ENCODE peak calls at places on chromosomes 12 and 14, in seven cellular contexts. Z is SK-N-SH, T is RWPE1, N is mammary epithelial cell, W is mesenchymal stem cell, F is upper lobe of left lung, V is upper lobe of right lung. Y is an unnamed sample.

GRCh38 chr14:89344871-89345270 is 72.2 kb downstream of the FOXN3 start:
- DNase-seq in Z (no peak), T (no peak), N (no peak), W (no peak), F (no peak), V (no peak), Y (no peak)

GRCh38 chr14:104369208-104369607 is 210.4 kb upstream of the C14orf180 start:
- DNase-seq in Z (no peak), T (no peak), N (no peak), W (no peak), F (no peak), V (no peak), Y (no peak)

GRCh38 chr12:6843118-6843902 is 2.6 kb downstream of the GNB3 start:
- DNase-seq in Z (peak), T (no peak), N (no peak), W (no peak), F (no peak), V (no peak), Y (no peak)

GRCh38 chr14:52351191-52351560 is 37.1 kb downstream of the PTGER2 start:
- DNase-seq in Z (no peak), T (no peak), N (no peak), W (peak), F (no peak), V (no peak), Y (no peak)

GRCh38 chr12:19288603-19289244 is 150.6 kb upstream of the AEBP2 start:
- DNase-seq in Z (peak), T (peak), N (peak), W (peak), F (no peak), V (no peak), Y (no peak)

GRCh38 chr12:131933387-131933786 is 4.3 kb downstream of the PUS1 start:
- DNase-seq in Z (no peak), T (no peak), N (no peak), W (no peak), F (no peak), V (no peak), Y (no peak)

GRCh38 chr12:121518656-121519055 is 62.2 kb downstream of the KDM2B start:
- DNase-seq in Z (no peak), T (no peak), N (no peak), W (no peak), F (no peak), V (no peak), Y (no peak)

GRCh38 chr12:24172031-24172772 is 222.7 kb upstream of the SOX5 start:
- DNase-seq in Z (no peak), T (no peak), N (no peak), W (no peak), F (peak), V (no peak), Y (no peak)

GRCh38 chr14:90450151-90450550 is 53.3 kb downstream of the CALM1 start:
- DNase-seq in Z (no peak), T (no peak), N (no peak), W (no peak), F (peak), V (peak), Y (no peak)

GRCh38 chr12:75545636-75546035 is 34.2 kb upstream of the KRR1 start:
- DNase-seq in Z (no peak), T (no peak), N (no peak), W (no peak), F (no peak), V (no peak), Y (no peak)

GRCh38 chr12:89040146-89040964 is 311.9 kb downstream of the DUSP6 start:
- DNase-seq in Z (no peak), T (no peak), N (peak), W (no peak), F (peak), V (no peak), Y (no peak)
- H3K27ac ChIP-seq in Z (peak), T (no peak), N (no peak), W (peak), F (no peak), V (no peak), Y (no peak)

GRCh38 chr14:99573436-99574098 is 30.4 kb downstream of the CCDC85C start:
- DNase-seq in Z (no peak), T (no peak), N (no peak), W (no peak), F (no peak), V (no peak), Y (no peak)

GRCh38 chr14:99575043-99576023 is 28.7 kb downstream of the CCDC85C start:
- DNase-seq in Z (peak), T (peak), N (peak), W (no peak), F (peak), V (peak), Y (no peak)

GRCh38 chr14:99573000-99573330 is 31.0 kb downstream of the CCDC85C start:
- DNase-seq in Z (no peak), T (no peak), N (no peak), W (no peak), F (peak), V (no peak), Y (no peak)

GRCh38 chr14:99572173-99572999 is 31.6 kb downstream of the CCDC85C start:
- DNase-seq in Z (peak), T (no peak), N (no peak), W (no peak), F (no peak), V (no peak), Y (no peak)

DNA sequence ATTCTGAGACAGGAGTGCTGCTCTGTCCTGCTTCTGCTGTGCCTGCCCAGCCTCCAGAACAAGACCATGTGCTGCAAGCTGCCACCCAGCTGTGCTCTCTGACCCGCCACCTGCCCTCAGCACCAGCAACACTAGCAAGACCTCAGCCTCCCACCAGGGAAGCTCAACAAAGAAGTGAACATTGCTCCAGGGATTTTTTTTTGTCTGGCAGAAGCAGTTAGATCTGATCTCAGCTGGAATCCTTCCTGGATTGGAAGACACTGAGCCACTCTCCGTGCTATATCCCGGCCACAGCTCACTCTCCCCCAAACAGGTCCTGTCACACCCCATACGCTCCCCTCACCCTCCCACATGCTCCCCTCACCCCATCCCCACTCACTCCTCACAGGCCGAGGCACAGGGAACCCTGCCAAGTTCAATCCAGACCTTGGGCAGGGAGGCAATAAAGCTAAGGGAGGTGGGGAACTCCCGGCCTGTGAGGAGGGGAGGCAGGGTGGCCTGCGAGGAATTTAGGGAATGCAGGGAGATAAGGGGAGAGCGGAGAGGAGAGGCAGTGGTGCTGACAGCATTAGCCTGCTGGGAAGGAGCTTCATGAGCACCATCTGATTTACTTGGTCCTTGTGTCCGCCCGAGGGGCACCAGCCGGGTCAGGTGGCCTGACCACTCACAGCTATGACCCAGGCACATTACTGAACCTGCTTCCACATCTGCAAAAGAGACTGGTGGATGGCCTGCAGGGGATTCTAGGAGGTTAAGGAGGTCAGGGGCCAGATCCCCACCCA is 29.7 kb downstream of the CCDC85C start:
- DNase-seq in Z (peak), T (peak), N (no peak), W (peak), F (no peak), V (no peak), Y (no peak)
- H3K27ac ChIP-seq in Z (peak), T (peak), N (no peak), W (peak), F (peak), V (peak), Y (peak)

DNA sequence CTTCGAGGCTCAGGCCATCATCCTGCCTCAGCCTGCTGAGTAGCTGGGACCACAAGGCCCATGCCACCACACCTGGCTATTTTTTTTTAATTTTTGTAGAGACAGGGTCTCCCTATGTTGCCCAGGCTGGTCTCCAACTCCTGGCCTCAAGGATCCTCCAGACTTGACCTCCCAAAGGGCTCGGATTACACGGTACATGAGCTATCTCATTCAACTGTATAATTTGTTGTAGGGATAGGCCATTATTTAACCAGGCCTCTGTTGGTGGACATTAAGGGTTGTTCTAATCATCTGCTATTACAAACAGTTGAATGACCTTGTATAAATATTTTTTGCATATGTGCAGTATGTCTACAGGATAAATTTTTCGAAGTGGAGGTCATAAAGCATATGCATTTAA is 9.0 kb downstream of the KIF5A start:
- DNase-seq in Z (no peak), T (no peak), N (no peak), W (no peak), F (no peak), V (no peak), Y (no peak)
- H3K27ac ChIP-seq in Z (no peak), T (no peak), N (no peak), W (no peak), F (no peak), V (no peak), Y (no peak)

DNA sequence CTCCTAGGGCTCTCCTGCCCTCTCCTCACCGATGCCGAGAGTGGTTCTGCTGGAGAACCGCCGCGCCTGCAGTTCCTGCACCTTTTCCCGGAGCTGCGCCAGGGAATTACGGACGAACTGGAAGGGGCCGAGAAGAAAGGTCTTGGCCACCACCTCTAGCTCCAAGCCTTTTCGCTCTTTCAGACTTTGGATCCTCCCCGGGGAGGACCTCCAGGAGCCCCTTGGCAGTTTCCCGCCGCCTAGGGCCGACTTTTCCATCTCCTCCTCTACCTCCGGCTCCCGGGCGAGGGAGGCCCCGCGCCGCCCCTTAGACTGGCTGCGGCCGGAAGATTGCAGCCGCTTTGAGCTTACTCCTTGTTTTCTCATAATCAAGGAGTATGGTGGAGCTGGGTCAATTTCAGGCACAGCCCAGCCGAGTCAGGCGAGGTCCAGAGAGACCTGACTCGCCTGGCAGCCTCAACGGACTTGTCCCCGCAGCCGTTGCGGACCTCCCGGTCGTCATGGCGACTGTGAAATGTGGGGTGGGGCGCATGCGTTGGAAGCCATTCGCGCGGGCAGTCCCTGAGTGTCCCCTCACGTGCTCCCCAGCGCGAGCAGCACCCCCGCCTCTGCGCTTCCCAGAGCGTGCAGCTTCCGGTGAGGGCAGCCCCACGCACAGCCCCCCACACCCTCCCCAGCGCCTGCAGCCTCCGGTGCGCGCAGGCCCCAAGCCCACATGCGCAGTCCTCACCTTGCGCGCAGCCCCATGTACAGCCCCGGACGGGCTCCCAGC is at the start of gene DPY19L2:
- DNase-seq in Z (peak), T (peak), N (peak), W (peak), F (no peak), V (peak), Y (peak)
- H3K27ac ChIP-seq in Z (peak), T (peak), N (no peak), W (peak), F (peak), V (peak), Y (no peak)

GRCh38 chr12:49223122-49223521 is 34.2 kb upstream of the TUBA1A start:
- DNase-seq in Z (no peak), T (no peak), N (no peak), W (no peak), F (no peak), V (no peak), Y (no peak)

GRCh38 chr12:49225551-49226166 is 36.8 kb upstream of the TUBA1A start:
- DNase-seq in Z (no peak), T (no peak), N (no peak), W (no peak), F (peak), V (peak), Y (no peak)

GRCh38 chr12:49220972-49221371 is 32.1 kb upstream of the TUBA1A start:
- DNase-seq in Z (no peak), T (no peak), N (no peak), W (no peak), F (no peak), V (no peak), Y (no peak)

GRCh38 chr12:49227701-49228100 is 37.2 kb upstream of the TUBA1C start:
- DNase-seq in Z (no peak), T (no peak), N (no peak), W (no peak), F (no peak), V (no peak), Y (peak)

DNA sequence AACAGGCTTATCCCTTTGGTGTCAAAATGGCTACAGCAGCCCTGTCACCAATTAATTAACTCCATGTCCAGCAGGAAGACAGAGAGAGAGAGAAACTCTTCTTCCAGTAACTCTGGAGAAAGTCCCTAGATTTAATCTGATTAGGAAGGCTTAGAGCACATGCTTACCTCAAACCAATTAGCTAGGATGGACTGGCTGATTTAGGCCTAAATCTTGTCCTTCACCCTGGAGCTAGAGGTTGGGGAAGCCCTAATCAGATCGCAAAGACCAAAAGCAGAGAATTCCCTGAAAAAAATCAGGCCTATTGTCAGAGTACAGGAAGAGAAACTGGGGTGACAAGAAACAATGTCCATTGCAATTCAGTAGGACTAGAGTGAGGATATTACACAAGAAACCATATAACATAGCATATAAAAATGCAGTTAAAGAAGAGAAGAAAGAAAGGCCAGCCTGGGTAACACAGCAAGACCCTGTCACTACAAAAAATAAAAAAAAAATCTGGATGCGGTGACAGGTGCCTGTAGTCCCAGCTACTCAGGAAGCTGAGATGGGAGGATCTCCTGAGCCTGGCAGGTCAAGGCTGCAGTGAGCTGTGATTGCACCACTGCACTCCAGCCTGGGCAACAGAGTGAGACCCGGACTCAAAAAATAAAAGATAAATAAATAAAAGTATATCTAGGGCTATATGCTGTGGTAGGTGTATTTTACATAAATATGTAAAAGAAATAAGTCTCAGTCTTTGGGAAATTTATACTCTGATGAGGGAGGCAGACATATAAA is 34.9 kb upstream of the TUBA1A start:
- DNase-seq in Z (peak), T (no peak), N (no peak), W (no peak), F (no peak), V (no peak), Y (no peak)
- H3K27ac ChIP-seq in Z (peak), T (no peak), N (no peak), W (peak), F (peak), V (peak), Y (peak)

GRCh38 chr12:64624035-64624434 is 13.7 kb downstream of the RASSF3 start:
- DNase-seq in Z (no peak), T (no peak), N (no peak), W (no peak), F (no peak), V (no peak), Y (no peak)

GRCh38 chr12:64625243-64626077 is 15.2 kb downstream of the RASSF3 start:
- DNase-seq in Z (peak), T (peak), N (peak), W (peak), F (no peak), V (peak), Y (peak)

GRCh38 chr12:64616221-64616620 is 5.9 kb downstream of the RASSF3 start:
- DNase-seq in Z (no peak), T (no peak), N (no peak), W (no peak), F (no peak), V (no peak), Y (peak)

GRCh38 chr12:64618953-64619590 is 8.8 kb downstream of the RASSF3 start:
- DNase-seq in Z (no peak), T (no peak), N (peak), W (peak), F (no peak), V (no peak), Y (no peak)

GRCh38 chr12:64621257-64621942 is 11.1 kb downstream of the RASSF3 start:
- DNase-seq in Z (no peak), T (no peak), N (peak), W (peak), F (no peak), V (no peak), Y (no peak)
- H3K27ac ChIP-seq in Z (no peak), T (peak), N (no peak), W (no peak), F (peak), V (peak), Y (no peak)

DNA sequence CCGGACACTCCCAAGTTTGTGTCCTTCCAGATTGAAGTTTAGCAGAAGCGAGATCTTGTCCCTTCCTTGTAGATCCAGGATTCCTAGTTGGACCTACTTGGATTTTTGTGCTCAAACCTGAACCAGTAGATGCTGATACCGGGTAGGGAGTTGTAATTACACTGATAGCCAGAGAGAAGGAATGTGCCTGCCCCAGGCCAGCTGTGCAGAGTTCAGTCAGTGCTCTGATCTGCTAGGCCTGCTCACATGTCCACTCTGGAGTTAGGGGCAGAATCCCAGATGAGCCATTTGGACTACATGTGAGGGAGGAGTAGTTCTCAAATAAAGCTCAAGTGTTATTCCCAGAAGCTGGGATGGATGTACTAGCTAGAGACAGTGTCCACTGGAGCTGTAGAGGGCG is 65.7 kb downstream of the PRKCH start:
- DNase-seq in Z (no peak), T (no peak), N (no peak), W (no peak), F (no peak), V (no peak), Y (no peak)
- H3K27ac ChIP-seq in Z (no peak), T (no peak), N (no peak), W (no peak), F (no peak), V (no peak), Y (no peak)

GRCh38 chr14:77043177-77043983 is 14.9 kb upstream of the IRF2BPL start:
- DNase-seq in Z (no peak), T (peak), N (peak), W (peak), F (no peak), V (no peak), Y (peak)

GRCh38 chr14:77044776-77045569 is 16.5 kb upstream of the IRF2BPL start:
- DNase-seq in Z (no peak), T (peak), N (no peak), W (peak), F (no peak), V (no peak), Y (no peak)

GRCh38 chr14:77043984-77044485 is 15.5 kb upstream of the IRF2BPL start:
- DNase-seq in Z (no peak), T (no peak), N (no peak), W (no peak), F (no peak), V (no peak), Y (no peak)

GRCh38 chr14:77046706-77047105 is 18.2 kb upstream of the IRF2BPL start:
- DNase-seq in Z (no peak), T (no peak), N (peak), W (no peak), F (no peak), V (no peak), Y (no peak)

GRCh38 chr14:77045570-77045890 is 17.0 kb upstream of the IRF2BPL start:
- DNase-seq in Z (no peak), T (peak), N (no peak), W (no peak), F (no peak), V (peak), Y (no peak)
- H3K27ac ChIP-seq in Z (peak), T (peak), N (peak), W (no peak), F (peak), V (peak), Y (no peak)

GRCh38 chr14:101966742-101967141 is 2.4 kb downstream of the DYNC1H1 start:
- DNase-seq in Z (no peak), T (no peak), N (no peak), W (no peak), F (no peak), V (no peak), Y (no peak)

GRCh38 chr14:101970830-101971400 is 6.5 kb downstream of the DYNC1H1 start:
- DNase-seq in Z (no peak), T (no peak), N (no peak), W (no peak), F (no peak), V (no peak), Y (no peak)

GRCh38 chr14:101972126-101972785 is 7.9 kb downstream of the DYNC1H1 start:
- DNase-seq in Z (peak), T (peak), N (peak), W (peak), F (no peak), V (peak), Y (peak)

GRCh38 chr14:101968186-101968585 is 3.8 kb downstream of the DYNC1H1 start:
- DNase-seq in Z (no peak), T (no peak), N (no peak), W (no peak), F (no peak), V (no peak), Y (no peak)

GRCh38 chr14:101969480-101969879 is 5.1 kb downstream of the DYNC1H1 start:
- DNase-seq in Z (no peak), T (no peak), N (no peak), W (no peak), F (no peak), V (no peak), Y (no peak)
- H3K27ac ChIP-seq in Z (peak), T (peak), N (no peak), W (peak), F (no peak), V (no peak), Y (peak)